ENCODE peak calls at places on chromosomes 13 and 19, in six cellular contexts. One of them, this sample, is unnamed.

GRCh38 chr19:12722566-12723382 is 958 bp downstream of the TNPO2 start:
- DNase-seq in BJ: peak
- DNase-seq in endodermal cell: peak
- DNase-seq in M059J: peak
- DNase-seq in left colon: peak
- DNase-seq in occipital lobe: peak
- DNase-seq in this sample: peak

GRCh38 chr13:37446503-37446902 is 152.1 kb downstream of the POSTN start:
- DNase-seq in BJ: peak
- DNase-seq in endodermal cell: no peak
- DNase-seq in M059J: peak
- DNase-seq in left colon: no peak
- DNase-seq in occipital lobe: no peak
- DNase-seq in this sample: no peak

GRCh38 chr13:70391678-70392077 is 283.4 kb upstream of the KLHL1 start:
- DNase-seq in BJ: no peak
- DNase-seq in endodermal cell: peak
- DNase-seq in M059J: no peak
- DNase-seq in left colon: peak
- DNase-seq in occipital lobe: no peak
- DNase-seq in this sample: no peak

GRCh38 chr19:19900574-19901444 is at the start of gene ZNF93:
- DNase-seq in BJ: peak
- DNase-seq in endodermal cell: peak
- DNase-seq in M059J: peak
- DNase-seq in left colon: peak
- DNase-seq in occipital lobe: peak
- DNase-seq in this sample: peak

GRCh38 chr19:34308381-34309367 is 54.3 kb downstream of the GARRE1 start:
- DNase-seq in BJ: no peak
- DNase-seq in endodermal cell: no peak
- DNase-seq in M059J: no peak
- DNase-seq in left colon: no peak
- DNase-seq in occipital lobe: no peak
- DNase-seq in this sample: no peak

GRCh38 chr13:51579676-51580075 is 4.6 kb upstream of the WDFY2 start:
- DNase-seq in BJ: no peak
- DNase-seq in endodermal cell: no peak
- DNase-seq in M059J: no peak
- DNase-seq in left colon: no peak
- DNase-seq in occipital lobe: no peak
- DNase-seq in this sample: no peak

GRCh38 chr19:53982056-53982455 is 9.4 kb upstream of the CACNG6 start:
- DNase-seq in BJ: no peak
- DNase-seq in endodermal cell: peak
- DNase-seq in M059J: no peak
- DNase-seq in left colon: no peak
- DNase-seq in occipital lobe: no peak
- DNase-seq in this sample: no peak

GRCh38 chr13:41352935-41353801 is 42.1 kb downstream of the NAA16 start:
- DNase-seq in BJ: peak
- DNase-seq in endodermal cell: peak
- DNase-seq in M059J: peak
- DNase-seq in left colon: peak
- DNase-seq in occipital lobe: no peak
- DNase-seq in this sample: no peak

GRCh38 chr19:42301646-42302204 is at the start of gene PRR19:
- DNase-seq in BJ: no peak
- DNase-seq in endodermal cell: no peak
- DNase-seq in M059J: no peak
- DNase-seq in left colon: peak
- DNase-seq in occipital lobe: no peak
- DNase-seq in this sample: no peak

GRCh38 chr13:75666646-75667351 is 30.7 kb downstream of the LMO7 start:
- DNase-seq in BJ: no peak
- DNase-seq in endodermal cell: no peak
- DNase-seq in M059J: peak
- DNase-seq in left colon: no peak
- DNase-seq in occipital lobe: no peak
- DNase-seq in this sample: no peak

GRCh38 chr13:107462501-107462900 is 752.8 kb downstream of the LIG4 start:
- DNase-seq in BJ: no peak
- DNase-seq in endodermal cell: no peak
- DNase-seq in M059J: no peak
- DNase-seq in left colon: no peak
- DNase-seq in occipital lobe: no peak
- DNase-seq in this sample: no peak

GRCh38 chr19:41442473-41443360 is at the start of gene ERICH4:
- DNase-seq in BJ: no peak
- DNase-seq in endodermal cell: no peak
- DNase-seq in M059J: no peak
- DNase-seq in left colon: no peak
- DNase-seq in occipital lobe: no peak
- DNase-seq in this sample: no peak

GRCh38 chr13:99310382-99311031 is 3.3 kb upstream of the GPR183 start:
- DNase-seq in BJ: peak
- DNase-seq in endodermal cell: no peak
- DNase-seq in M059J: peak
- DNase-seq in left colon: no peak
- DNase-seq in occipital lobe: no peak
- DNase-seq in this sample: no peak

GRCh38 chr13:57641071-57641470 is 9.5 kb downstream of the PCDH17 start:
- DNase-seq in BJ: no peak
- DNase-seq in endodermal cell: no peak
- DNase-seq in M059J: no peak
- DNase-seq in left colon: no peak
- DNase-seq in occipital lobe: no peak
- DNase-seq in this sample: no peak

GRCh38 chr19:46000497-46001246 is 5.4 kb downstream of the CCDC61 start:
- DNase-seq in BJ: no peak
- DNase-seq in endodermal cell: peak
- DNase-seq in M059J: no peak
- DNase-seq in left colon: peak
- DNase-seq in occipital lobe: peak
- DNase-seq in this sample: peak

GRCh38 chr13:93230466-93230865 is 3.9 kb downstream of the GPC6 start:
- DNase-seq in BJ: no peak
- DNase-seq in endodermal cell: no peak
- DNase-seq in M059J: no peak
- DNase-seq in left colon: no peak
- DNase-seq in occipital lobe: no peak
- DNase-seq in this sample: no peak

GRCh38 chr13:40153516-40153915 is 498.1 kb downstream of the COG6 start:
- DNase-seq in BJ: no peak
- DNase-seq in endodermal cell: no peak
- DNase-seq in M059J: no peak
- DNase-seq in left colon: no peak
- DNase-seq in occipital lobe: no peak
- DNase-seq in this sample: no peak